ENCODE peak calls at places on chromosomes 11 and 22, in nine cellular contexts. One of them, this sample, is unnamed.

GRCh38 chr11:2092464-2092910 is 46.7 kb downstream of the IGF2 start:
- DNase-seq in epithelial cell of esophagus: no peak
- DNase-seq in amniotic stem cell: no peak
- DNase-seq in neuronal stem cell: no peak
- DNase-seq in fibroblast of gingiva: no peak
- DNase-seq in GM04504: no peak
- DNase-seq in endothelial cell: no peak
- DNase-seq in dermis microvascular lymphatic vessel endothelial cell: no peak
- DNase-seq in stimulated activated naive CD8-positive, alpha-beta T cell treated with anti-CD3 and anti-CD28 coated beads, Interleukin-15, Interleukin-2, amounts not matched to agents 100 U/mL and 50 U/mL, for 24 hours: no peak
- DNase-seq in this sample: no peak

GRCh38 chr22:37282385-37282677 is at the start of gene CYTH4:
- DNase-seq in stimulated activated naive CD8-positive, alpha-beta T cell treated with anti-CD3 and anti-CD28 coated beads, Interleukin-15, Interleukin-2, amounts not matched to agents 100 U/mL and 50 U/mL, for 24 hours: peak
- DNase-seq in neuronal stem cell: no peak
- DNase-seq in GM04504: no peak
- DNase-seq in endothelial cell: no peak
- DNase-seq in dermis microvascular lymphatic vessel endothelial cell: peak
- DNase-seq in amniotic stem cell: no peak
- DNase-seq in epithelial cell of esophagus: peak
- DNase-seq in fibroblast of gingiva: no peak
- DNase-seq in this sample: no peak

GRCh38 chr22:19942886-19943664 is 1.5 kb upstream of the TXNRD2 start:
- DNase-seq in dermis microvascular lymphatic vessel endothelial cell: peak
- DNase-seq in epithelial cell of esophagus: peak
- DNase-seq in endothelial cell: no peak
- DNase-seq in GM04504: peak
- DNase-seq in fibroblast of gingiva: peak
- DNase-seq in neuronal stem cell: no peak
- DNase-seq in stimulated activated naive CD8-positive, alpha-beta T cell treated with anti-CD3 and anti-CD28 coated beads, Interleukin-15, Interleukin-2, amounts not matched to agents 100 U/mL and 50 U/mL, for 24 hours: peak
- DNase-seq in amniotic stem cell: peak
- DNase-seq in this sample: peak

GRCh38 chr11:21511835-21512440 is 680.9 kb upstream of the ANO5 start:
- DNase-seq in stimulated activated naive CD8-positive, alpha-beta T cell treated with anti-CD3 and anti-CD28 coated beads, Interleukin-15, Interleukin-2, amounts not matched to agents 100 U/mL and 50 U/mL, for 24 hours: peak
- DNase-seq in endothelial cell: peak
- DNase-seq in GM04504: no peak
- DNase-seq in amniotic stem cell: no peak
- DNase-seq in fibroblast of gingiva: no peak
- DNase-seq in dermis microvascular lymphatic vessel endothelial cell: peak
- DNase-seq in neuronal stem cell: peak
- DNase-seq in epithelial cell of esophagus: peak
- DNase-seq in this sample: no peak

GRCh38 chr11:112785104-112785503 is 176.1 kb upstream of the NCAM1 start:
- DNase-seq in dermis microvascular lymphatic vessel endothelial cell: no peak
- DNase-seq in amniotic stem cell: no peak
- DNase-seq in endothelial cell: no peak
- DNase-seq in GM04504: no peak
- DNase-seq in epithelial cell of esophagus: no peak
- DNase-seq in neuronal stem cell: no peak
- DNase-seq in fibroblast of gingiva: no peak
- DNase-seq in stimulated activated naive CD8-positive, alpha-beta T cell treated with anti-CD3 and anti-CD28 coated beads, Interleukin-15, Interleukin-2, amounts not matched to agents 100 U/mL and 50 U/mL, for 24 hours: no peak
- DNase-seq in this sample: peak

GRCh38 chr11:31823372-31824371 is 12.6 kb upstream of the PAX6 start:
- DNase-seq in fibroblast of gingiva: no peak
- DNase-seq in epithelial cell of esophagus: no peak
- DNase-seq in neuronal stem cell: no peak
- DNase-seq in stimulated activated naive CD8-positive, alpha-beta T cell treated with anti-CD3 and anti-CD28 coated beads, Interleukin-15, Interleukin-2, amounts not matched to agents 100 U/mL and 50 U/mL, for 24 hours: no peak
- DNase-seq in amniotic stem cell: no peak
- DNase-seq in GM04504: no peak
- DNase-seq in dermis microvascular lymphatic vessel endothelial cell: no peak
- DNase-seq in endothelial cell: no peak
- DNase-seq in this sample: no peak

GRCh38 chr11:67373916-67374570 is 645 bp upstream of the CLCF1 start:
- DNase-seq in stimulated activated naive CD8-positive, alpha-beta T cell treated with anti-CD3 and anti-CD28 coated beads, Interleukin-15, Interleukin-2, amounts not matched to agents 100 U/mL and 50 U/mL, for 24 hours: peak
- DNase-seq in amniotic stem cell: peak
- DNase-seq in epithelial cell of esophagus: peak
- DNase-seq in endothelial cell: peak
- DNase-seq in GM04504: peak
- DNase-seq in neuronal stem cell: peak
- DNase-seq in fibroblast of gingiva: peak
- DNase-seq in dermis microvascular lymphatic vessel endothelial cell: peak
- DNase-seq in this sample: peak

GRCh38 chr22:45672564-45673481 is 1.2 kb downstream of the ATXN10 start:
- DNase-seq in neuronal stem cell: no peak
- DNase-seq in stimulated activated naive CD8-positive, alpha-beta T cell treated with anti-CD3 and anti-CD28 coated beads, Interleukin-15, Interleukin-2, amounts not matched to agents 100 U/mL and 50 U/mL, for 24 hours: peak
- DNase-seq in epithelial cell of esophagus: no peak
- DNase-seq in GM04504: no peak
- DNase-seq in endothelial cell: no peak
- DNase-seq in fibroblast of gingiva: no peak
- DNase-seq in dermis microvascular lymphatic vessel endothelial cell: no peak
- DNase-seq in amniotic stem cell: no peak
- DNase-seq in this sample: no peak

GRCh38 chr11:5808500-5809121 is at the start of gene OR52N2:
- DNase-seq in neuronal stem cell: peak
- DNase-seq in endothelial cell: peak
- DNase-seq in dermis microvascular lymphatic vessel endothelial cell: peak
- DNase-seq in stimulated activated naive CD8-positive, alpha-beta T cell treated with anti-CD3 and anti-CD28 coated beads, Interleukin-15, Interleukin-2, amounts not matched to agents 100 U/mL and 50 U/mL, for 24 hours: peak
- DNase-seq in epithelial cell of esophagus: peak
- DNase-seq in GM04504: peak
- DNase-seq in fibroblast of gingiva: peak
- DNase-seq in amniotic stem cell: peak
- DNase-seq in this sample: peak

GRCh38 chr22:27004434-27004833 is 347.0 kb downstream of the MIAT start:
- DNase-seq in endothelial cell: no peak
- DNase-seq in fibroblast of gingiva: no peak
- DNase-seq in stimulated activated naive CD8-positive, alpha-beta T cell treated with anti-CD3 and anti-CD28 coated beads, Interleukin-15, Interleukin-2, amounts not matched to agents 100 U/mL and 50 U/mL, for 24 hours: no peak
- DNase-seq in amniotic stem cell: no peak
- DNase-seq in epithelial cell of esophagus: no peak
- DNase-seq in GM04504: no peak
- DNase-seq in dermis microvascular lymphatic vessel endothelial cell: no peak
- DNase-seq in neuronal stem cell: no peak
- DNase-seq in this sample: no peak

GRCh38 chr11:110076388-110076965 is 16.7 kb upstream of the ZC3H12C start:
- DNase-seq in amniotic stem cell: no peak
- DNase-seq in stimulated activated naive CD8-positive, alpha-beta T cell treated with anti-CD3 and anti-CD28 coated beads, Interleukin-15, Interleukin-2, amounts not matched to agents 100 U/mL and 50 U/mL, for 24 hours: no peak
- DNase-seq in dermis microvascular lymphatic vessel endothelial cell: no peak
- DNase-seq in neuronal stem cell: no peak
- DNase-seq in endothelial cell: no peak
- DNase-seq in GM04504: peak
- DNase-seq in fibroblast of gingiva: no peak
- DNase-seq in epithelial cell of esophagus: peak
- DNase-seq in this sample: no peak

GRCh38 chr22:37410174-37411055 is 16.9 kb downstream of the ELFN2 start:
- DNase-seq in neuronal stem cell: no peak
- DNase-seq in GM04504: no peak
- DNase-seq in fibroblast of gingiva: no peak
- DNase-seq in stimulated activated naive CD8-positive, alpha-beta T cell treated with anti-CD3 and anti-CD28 coated beads, Interleukin-15, Interleukin-2, amounts not matched to agents 100 U/mL and 50 U/mL, for 24 hours: no peak
- DNase-seq in amniotic stem cell: no peak
- DNase-seq in endothelial cell: no peak
- DNase-seq in dermis microvascular lymphatic vessel endothelial cell: no peak
- DNase-seq in epithelial cell of esophagus: no peak
- DNase-seq in this sample: no peak

GRCh38 chr11:130118165-130118564 is 41.4 kb upstream of the ST14 start:
- DNase-seq in neuronal stem cell: no peak
- DNase-seq in fibroblast of gingiva: no peak
- DNase-seq in amniotic stem cell: no peak
- DNase-seq in stimulated activated naive CD8-positive, alpha-beta T cell treated with anti-CD3 and anti-CD28 coated beads, Interleukin-15, Interleukin-2, amounts not matched to agents 100 U/mL and 50 U/mL, for 24 hours: no peak
- DNase-seq in GM04504: no peak
- DNase-seq in epithelial cell of esophagus: no peak
- DNase-seq in endothelial cell: no peak
- DNase-seq in dermis microvascular lymphatic vessel endothelial cell: no peak
- DNase-seq in this sample: no peak

GRCh38 chr11:116697011-116697410 is 75.8 kb downstream of the BUD13 start:
- DNase-seq in GM04504: no peak
- DNase-seq in neuronal stem cell: no peak
- DNase-seq in fibroblast of gingiva: no peak
- DNase-seq in dermis microvascular lymphatic vessel endothelial cell: no peak
- DNase-seq in amniotic stem cell: no peak
- DNase-seq in stimulated activated naive CD8-positive, alpha-beta T cell treated with anti-CD3 and anti-CD28 coated beads, Interleukin-15, Interleukin-2, amounts not matched to agents 100 U/mL and 50 U/mL, for 24 hours: no peak
- DNase-seq in endothelial cell: peak
- DNase-seq in epithelial cell of esophagus: peak
- DNase-seq in this sample: no peak

GRCh38 chr22:18023509-18024275 is 669 bp downstream of the MICAL3 start:
- DNase-seq in GM04504: peak
- DNase-seq in amniotic stem cell: peak
- DNase-seq in endothelial cell: peak
- DNase-seq in epithelial cell of esophagus: peak
- DNase-seq in dermis microvascular lymphatic vessel endothelial cell: peak
- DNase-seq in fibroblast of gingiva: peak
- DNase-seq in neuronal stem cell: peak
- DNase-seq in stimulated activated naive CD8-positive, alpha-beta T cell treated with anti-CD3 and anti-CD28 coated beads, Interleukin-15, Interleukin-2, amounts not matched to agents 100 U/mL and 50 U/mL, for 24 hours: peak
- DNase-seq in this sample: peak

GRCh38 chr11:33696411-33696810 is 4.2 kb downstream of the C11orf91 start:
- DNase-seq in amniotic stem cell: no peak
- DNase-seq in epithelial cell of esophagus: no peak
- DNase-seq in neuronal stem cell: no peak
- DNase-seq in GM04504: no peak
- DNase-seq in dermis microvascular lymphatic vessel endothelial cell: no peak
- DNase-seq in fibroblast of gingiva: no peak
- DNase-seq in endothelial cell: no peak
- DNase-seq in stimulated activated naive CD8-positive, alpha-beta T cell treated with anti-CD3 and anti-CD28 coated beads, Interleukin-15, Interleukin-2, amounts not matched to agents 100 U/mL and 50 U/mL, for 24 hours: no peak
- DNase-seq in this sample: no peak

GRCh38 chr11:14974021-14974698 is 2.0 kb upstream of the CALCA start:
- DNase-seq in fibroblast of gingiva: no peak
- DNase-seq in neuronal stem cell: peak
- DNase-seq in stimulated activated naive CD8-positive, alpha-beta T cell treated with anti-CD3 and anti-CD28 coated beads, Interleukin-15, Interleukin-2, amounts not matched to agents 100 U/mL and 50 U/mL, for 24 hours: no peak
- DNase-seq in amniotic stem cell: no peak
- DNase-seq in endothelial cell: peak
- DNase-seq in GM04504: no peak
- DNase-seq in epithelial cell of esophagus: no peak
- DNase-seq in dermis microvascular lymphatic vessel endothelial cell: no peak
- DNase-seq in this sample: no peak

GRCh38 chr11:56841210-56841810 is 92.8 kb upstream of the OR9G4 start:
- DNase-seq in stimulated activated naive CD8-positive, alpha-beta T cell treated with anti-CD3 and anti-CD28 coated beads, Interleukin-15, Interleukin-2, amounts not matched to agents 100 U/mL and 50 U/mL, for 24 hours: peak
- DNase-seq in fibroblast of gingiva: peak
- DNase-seq in GM04504: peak
- DNase-seq in amniotic stem cell: peak
- DNase-seq in dermis microvascular lymphatic vessel endothelial cell: peak
- DNase-seq in neuronal stem cell: peak
- DNase-seq in epithelial cell of esophagus: peak
- DNase-seq in endothelial cell: peak
- DNase-seq in this sample: peak

GRCh38 chr11:69183613-69184012 is 27.9 kb downstream of the SMIM38 start:
- DNase-seq in stimulated activated naive CD8-positive, alpha-beta T cell treated with anti-CD3 and anti-CD28 coated beads, Interleukin-15, Interleukin-2, amounts not matched to agents 100 U/mL and 50 U/mL, for 24 hours: no peak
- DNase-seq in amniotic stem cell: no peak
- DNase-seq in dermis microvascular lymphatic vessel endothelial cell: no peak
- DNase-seq in GM04504: no peak
- DNase-seq in endothelial cell: no peak
- DNase-seq in fibroblast of gingiva: no peak
- DNase-seq in epithelial cell of esophagus: no peak
- DNase-seq in neuronal stem cell: no peak
- DNase-seq in this sample: no peak

GRCh38 chr11:86954288-86955110 is 696 bp downstream of the FZD4 start:
- DNase-seq in fibroblast of gingiva: no peak
- DNase-seq in amniotic stem cell: no peak
- DNase-seq in GM04504: no peak
- DNase-seq in stimulated activated naive CD8-positive, alpha-beta T cell treated with anti-CD3 and anti-CD28 coated beads, Interleukin-15, Interleukin-2, amounts not matched to agents 100 U/mL and 50 U/mL, for 24 hours: no peak
- DNase-seq in dermis microvascular lymphatic vessel endothelial cell: peak
- DNase-seq in endothelial cell: peak
- DNase-seq in neuronal stem cell: no peak
- DNase-seq in epithelial cell of esophagus: peak
- DNase-seq in this sample: no peak

GRCh38 chr11:115430345-115430744 is 73.9 kb downstream of the CADM1 start:
- DNase-seq in amniotic stem cell: no peak
- DNase-seq in endothelial cell: no peak
- DNase-seq in stimulated activated naive CD8-positive, alpha-beta T cell treated with anti-CD3 and anti-CD28 coated beads, Interleukin-15, Interleukin-2, amounts not matched to agents 100 U/mL and 50 U/mL, for 24 hours: no peak
- DNase-seq in GM04504: no peak
- DNase-seq in neuronal stem cell: no peak
- DNase-seq in dermis microvascular lymphatic vessel endothelial cell: no peak
- DNase-seq in fibroblast of gingiva: no peak
- DNase-seq in epithelial cell of esophagus: no peak
- DNase-seq in this sample: no peak

GRCh38 chr22:29457730-29458129 is 19.3 kb downstream of the RFPL1 start:
- DNase-seq in stimulated activated naive CD8-positive, alpha-beta T cell treated with anti-CD3 and anti-CD28 coated beads, Interleukin-15, Interleukin-2, amounts not matched to agents 100 U/mL and 50 U/mL, for 24 hours: no peak
- DNase-seq in dermis microvascular lymphatic vessel endothelial cell: peak
- DNase-seq in amniotic stem cell: no peak
- DNase-seq in GM04504: peak
- DNase-seq in epithelial cell of esophagus: peak
- DNase-seq in endothelial cell: peak
- DNase-seq in neuronal stem cell: peak
- DNase-seq in fibroblast of gingiva: no peak
- DNase-seq in this sample: no peak

This sample was measured in GM04503.